ENCODE peak calls at places on chromosomes 2 and 18, in eight cellular contexts. D is Daoy; Z is cardiac muscle cell; C is IMR-90; I is immature natural killer cell; J is KBM-7; T is stimulated activated CD8-positive, alpha-beta memory T cell treated with anti-CD3 and anti-CD28 coated beads, Interleukin-4, amount 100 ng/mL, for 24 hours; A is activated naive CD4-positive, alpha-beta T cell treated with anti-CD3 and anti-CD28 coated beads for 36 hours. E is an unnamed sample.

GRCh38 chr18:67661555-67661954 is 145.0 kb upstream of the DSEL start:
- DNase-seq in D (no peak), Z (no peak), C (no peak), I (no peak), J (no peak), T (no peak), A (no peak), E (no peak)

GRCh38 chr2:119606674-119607073 is 62.4 kb downstream of the CFAP221 start:
- DNase-seq in D (no peak), Z (no peak), C (no peak), I (no peak), J (no peak), T (no peak), A (no peak), E (no peak)

GRCh38 chr2:28539095-28539494 is 43.2 kb downstream of the PLB1 start:
- DNase-seq in D (no peak), Z (no peak), C (no peak), I (no peak), J (no peak), T (no peak), A (no peak), E (no peak)

GRCh38 chr2:8394131-8394530 is 287.7 kb upstream of the ID2 start:
- DNase-seq in D (no peak), Z (no peak), C (no peak), I (no peak), J (peak), T (no peak), A (no peak), E (no peak)

GRCh38 chr2:42934568-42935258 is 142.3 kb upstream of the HAAO start:
- DNase-seq in D (no peak), Z (no peak), C (no peak), I (no peak), J (no peak), T (no peak), A (no peak), E (no peak)

GRCh38 chr2:202035089-202035940 is 1.7 kb downstream of the FZD7 start:
- DNase-seq in D (peak), Z (peak), C (peak), I (peak), J (no peak), T (no peak), A (peak), E (no peak)

GRCh38 chr18:6885992-6886823 is 156.7 kb downstream of the ARHGAP28 start:
- DNase-seq in D (peak), Z (peak), C (peak), I (no peak), J (peak), T (no peak), A (peak), E (no peak)

GRCh38 chr2:219997341-219997851 is 370.0 kb downstream of the SLC4A3 start:
- DNase-seq in D (peak), Z (peak), C (peak), I (no peak), J (peak), T (no peak), A (peak), E (no peak)

GRCh38 chr2:43051316-43051715 is 175.1 kb downstream of the ZFP36L2 start:
- DNase-seq in D (peak), Z (no peak), C (peak), I (no peak), J (no peak), T (peak), A (peak), E (no peak)

GRCh38 chr2:42369551-42370229 is 8.7 kb upstream of the COX7A2L start:
- DNase-seq in D (no peak), Z (peak), C (no peak), I (no peak), J (peak), T (no peak), A (no peak), E (no peak)

GRCh38 chr2:151973013-151973900 is 125.6 kb downstream of the CACNB4 start:
- DNase-seq in D (no peak), Z (no peak), C (no peak), I (no peak), J (no peak), T (no peak), A (no peak), E (no peak)